ENCODE peak calls at places on chromosome 13, in seven cellular contexts. One of them, this sample, is unnamed.

GRCh38 chr13:109751477-109751876 is 34.9 kb downstream of the IRS2 start:
- ATAC-seq in Right ventricle myocardium superior: no peak
- ATAC-seq in sciatic nerve: no peak
- ATAC-seq in activated naive CD8-positive, alpha-beta T cell treated with anti-CD3 and anti-CD28 coated beads, Interleukin-2, amount 50 U/mL, for 24 hours: no peak
- ATAC-seq in esophagus mucosa: no peak
- ATAC-seq in Right ventricle myocardium inferior: no peak
- ATAC-seq in foreskin keratinocyte: no peak
- ATAC-seq in this sample: no peak

GRCh38 chr13:107203146-107203847 is 635.4 kb upstream of the ARGLU1 start:
- ATAC-seq in Right ventricle myocardium superior: peak
- ATAC-seq in sciatic nerve: peak
- ATAC-seq in activated naive CD8-positive, alpha-beta T cell treated with anti-CD3 and anti-CD28 coated beads, Interleukin-2, amount 50 U/mL, for 24 hours: no peak
- ATAC-seq in esophagus mucosa: peak
- ATAC-seq in Right ventricle myocardium inferior: peak
- ATAC-seq in foreskin keratinocyte: no peak
- ATAC-seq in this sample: no peak

GRCh38 chr13:109778102-109778542 is 8.3 kb downstream of the IRS2 start:
- ATAC-seq in Right ventricle myocardium superior: peak
- ATAC-seq in sciatic nerve: no peak
- ATAC-seq in activated naive CD8-positive, alpha-beta T cell treated with anti-CD3 and anti-CD28 coated beads, Interleukin-2, amount 50 U/mL, for 24 hours: peak
- ATAC-seq in esophagus mucosa: peak
- ATAC-seq in Right ventricle myocardium inferior: peak
- ATAC-seq in foreskin keratinocyte: peak
- ATAC-seq in this sample: no peak

GRCh38 chr13:30832377-30832776 is 73.7 kb upstream of the MEDAG start:
- ATAC-seq in Right ventricle myocardium superior: no peak
- ATAC-seq in sciatic nerve: no peak
- ATAC-seq in activated naive CD8-positive, alpha-beta T cell treated with anti-CD3 and anti-CD28 coated beads, Interleukin-2, amount 50 U/mL, for 24 hours: no peak
- ATAC-seq in esophagus mucosa: no peak
- ATAC-seq in Right ventricle myocardium inferior: no peak
- ATAC-seq in foreskin keratinocyte: no peak
- ATAC-seq in this sample: no peak

GRCh38 chr13:66200555-66200954 is 1029.6 kb downstream of the PCDH9 start:
- ATAC-seq in Right ventricle myocardium superior: no peak
- ATAC-seq in sciatic nerve: no peak
- ATAC-seq in activated naive CD8-positive, alpha-beta T cell treated with anti-CD3 and anti-CD28 coated beads, Interleukin-2, amount 50 U/mL, for 24 hours: no peak
- ATAC-seq in esophagus mucosa: no peak
- ATAC-seq in Right ventricle myocardium inferior: no peak
- ATAC-seq in foreskin keratinocyte: no peak
- ATAC-seq in this sample: no peak

GRCh38 chr13:39244561-39245230 is 206.4 kb downstream of the NHLRC3 start:
- ATAC-seq in Right ventricle myocardium superior: no peak
- ATAC-seq in sciatic nerve: no peak
- ATAC-seq in activated naive CD8-positive, alpha-beta T cell treated with anti-CD3 and anti-CD28 coated beads, Interleukin-2, amount 50 U/mL, for 24 hours: no peak
- ATAC-seq in esophagus mucosa: no peak
- ATAC-seq in Right ventricle myocardium inferior: no peak
- ATAC-seq in foreskin keratinocyte: no peak
- ATAC-seq in this sample: no peak

GRCh38 chr13:46172531-46172991 is 9.4 kb downstream of the LCP1 start:
- ATAC-seq in Right ventricle myocardium superior: peak
- ATAC-seq in sciatic nerve: peak
- ATAC-seq in activated naive CD8-positive, alpha-beta T cell treated with anti-CD3 and anti-CD28 coated beads, Interleukin-2, amount 50 U/mL, for 24 hours: peak
- ATAC-seq in esophagus mucosa: no peak
- ATAC-seq in Right ventricle myocardium inferior: peak
- ATAC-seq in foreskin keratinocyte: no peak
- ATAC-seq in this sample: no peak

GRCh38 chr13:26956532-26957142 is 196.1 kb upstream of the GPR12 start:
- ATAC-seq in Right ventricle myocardium superior: no peak
- ATAC-seq in sciatic nerve: no peak
- ATAC-seq in activated naive CD8-positive, alpha-beta T cell treated with anti-CD3 and anti-CD28 coated beads, Interleukin-2, amount 50 U/mL, for 24 hours: no peak
- ATAC-seq in esophagus mucosa: no peak
- ATAC-seq in Right ventricle myocardium inferior: no peak
- ATAC-seq in foreskin keratinocyte: no peak
- ATAC-seq in this sample: no peak

GRCh38 chr13:101085551-101085950 is 330.8 kb downstream of the NALCN start:
- ATAC-seq in Right ventricle myocardium superior: no peak
- ATAC-seq in sciatic nerve: no peak
- ATAC-seq in activated naive CD8-positive, alpha-beta T cell treated with anti-CD3 and anti-CD28 coated beads, Interleukin-2, amount 50 U/mL, for 24 hours: no peak
- ATAC-seq in esophagus mucosa: no peak
- ATAC-seq in Right ventricle myocardium inferior: no peak
- ATAC-seq in foreskin keratinocyte: no peak
- ATAC-seq in this sample: no peak

GRCh38 chr13:24107955-24108614 is 52.4 kb upstream of the SPATA13 start:
- ATAC-seq in Right ventricle myocardium superior: no peak
- ATAC-seq in sciatic nerve: no peak
- ATAC-seq in activated naive CD8-positive, alpha-beta T cell treated with anti-CD3 and anti-CD28 coated beads, Interleukin-2, amount 50 U/mL, for 24 hours: no peak
- ATAC-seq in esophagus mucosa: no peak
- ATAC-seq in Right ventricle myocardium inferior: no peak
- ATAC-seq in foreskin keratinocyte: no peak
- ATAC-seq in this sample: no peak